ENCODE peak calls at places on chromosome 22, in eight cellular contexts. L is HFF-Myc; Y is activated CD8-positive, alpha-beta memory T cell treated with anti-CD3 and anti-CD28 coated beads, Interleukin-2, amount 50 U/mL, for 4 hours; B is left colon; H is activated CD4-positive, alpha-beta T cell treated with anti-CD3 and anti-CD28 coated beads, Interleukin-2, amount 50 U/mL, for 24 hours; Q is psoas muscle; V is kidney tubule cell; J is nucleus accumbens. T is an unnamed sample.
A peak's percentile ranks its signal among the peaks of the same experiment; 100 is the strongest.

GRCh38 chr22:29520851-29521250 is 32.7 kb downstream of the THOC5 start:
- DNase-seq in L (peak; percentile 6), Y (no peak), B (no peak), H (no peak), Q (no peak), V (peak; percentile 26), J (no peak), T (peak; percentile 63)

GRCh38 chr22:49049691-49050090 is 778.0 kb downstream of the BRD1 start:
- DNase-seq in L (no peak), Y (no peak), B (no peak), H (no peak), Q (no peak), V (no peak), J (no peak), T (no peak)

GRCh38 chr22:49229483-49230193 is 598.0 kb downstream of the BRD1 start:
- DNase-seq in L (no peak), Y (no peak), B (no peak), H (no peak), Q (no peak), V (no peak), J (no peak), T (no peak)

GRCh38 chr22:20239063-20239950 is 28.8 kb downstream of the RTN4R start:
- DNase-seq in L (no peak), Y (peak; percentile 38), B (peak; percentile 20), H (no peak), Q (peak; percentile 68), V (no peak), J (no peak), T (no peak)

GRCh38 chr22:50403701-50404101 is 60.6 kb downstream of the PPP6R2 start:
- DNase-seq in L (no peak), Y (no peak), B (peak; percentile 62), H (no peak), Q (peak; percentile 67), V (no peak), J (peak; percentile 22), T (no peak)

GRCh38 chr22:42700901-42701300 is 19.8 kb downstream of the A4GALT start:
- DNase-seq in L (no peak), Y (no peak), B (no peak), H (no peak), Q (no peak), V (no peak), J (no peak), T (no peak)

GRCh38 chr22:45468872-45469572 is 33.7 kb upstream of the FBLN1 start:
- DNase-seq in L (no peak), Y (no peak), B (no peak), H (no peak), Q (no peak), V (peak; percentile 64), J (no peak), T (peak; percentile 46)

GRCh38 chr22:36026741-36027140 is 1.9 kb downstream of the RBFOX2 start:
- DNase-seq in L (no peak), Y (no peak), B (no peak), H (no peak), Q (no peak), V (peak; percentile 44), J (no peak), T (peak; percentile 16)

T was measured in Caki2.